ENCODE peak calls at places on chromosomes 3 and 15, in nine cellular contexts. One of them, this sample, is unnamed.

GRCh38 chr3:127373701-127374625 is 86.1 kb upstream of the PRR20G start:
- DNase-seq in stimulated activated CD4-positive, alpha-beta T cell treated with anti-CD3 and anti-CD28 coated beads, Interleukin-15, amount 100 ng/mL, for 1 hour: no peak
- DNase-seq in stimulated activated CD8-positive, alpha-beta memory T cell treated with anti-CD3 and anti-CD28 coated beads, Interleukin-4, amount 100 ng/mL, for 24 hours: no peak
- DNase-seq in HTR-8/SVneo: no peak
- DNase-seq in heart left ventricle: no peak
- DNase-seq in ecto neural progenitor cell: no peak
- DNase-seq in AG10803: no peak
- DNase-seq in EL: peak; percentile 15
- DNase-seq in HuH-7: peak; percentile 38
- DNase-seq in this sample: peak; percentile 21

GRCh38 chr3:52794612-52795099 is at the start of gene ITIH3:
- DNase-seq in stimulated activated CD8-positive, alpha-beta memory T cell treated with anti-CD3 and anti-CD28 coated beads, Interleukin-4, amount 100 ng/mL, for 24 hours: no peak
- DNase-seq in EL: no peak
- DNase-seq in ecto neural progenitor cell: no peak
- DNase-seq in HuH-7: no peak
- DNase-seq in HTR-8/SVneo: no peak
- DNase-seq in heart left ventricle: no peak
- DNase-seq in stimulated activated CD4-positive, alpha-beta T cell treated with anti-CD3 and anti-CD28 coated beads, Interleukin-15, amount 100 ng/mL, for 1 hour: no peak
- DNase-seq in AG10803: no peak
- DNase-seq in this sample: no peak

GRCh38 chr3:139811331-139811730 is 123.7 kb upstream of the CLSTN2 start:
- DNase-seq in AG10803: peak; percentile 19
- DNase-seq in HTR-8/SVneo: no peak
- DNase-seq in ecto neural progenitor cell: no peak
- DNase-seq in stimulated activated CD8-positive, alpha-beta memory T cell treated with anti-CD3 and anti-CD28 coated beads, Interleukin-4, amount 100 ng/mL, for 24 hours: no peak
- DNase-seq in heart left ventricle: no peak
- DNase-seq in EL: no peak
- DNase-seq in stimulated activated CD4-positive, alpha-beta T cell treated with anti-CD3 and anti-CD28 coated beads, Interleukin-15, amount 100 ng/mL, for 1 hour: no peak
- DNase-seq in HuH-7: no peak
- DNase-seq in this sample: no peak

GRCh38 chr3:132735589-132735988 is 13.4 kb upstream of the NPHP3 start:
- DNase-seq in ecto neural progenitor cell: no peak
- DNase-seq in HuH-7: no peak
- DNase-seq in stimulated activated CD4-positive, alpha-beta T cell treated with anti-CD3 and anti-CD28 coated beads, Interleukin-15, amount 100 ng/mL, for 1 hour: no peak
- DNase-seq in stimulated activated CD8-positive, alpha-beta memory T cell treated with anti-CD3 and anti-CD28 coated beads, Interleukin-4, amount 100 ng/mL, for 24 hours: no peak
- DNase-seq in heart left ventricle: no peak
- DNase-seq in AG10803: no peak
- DNase-seq in EL: no peak
- DNase-seq in HTR-8/SVneo: no peak
- DNase-seq in this sample: no peak

GRCh38 chr15:64982472-64982871 is 7.2 kb downstream of the SPG21 start:
- DNase-seq in EL: peak; percentile 13
- DNase-seq in ecto neural progenitor cell: no peak
- DNase-seq in heart left ventricle: no peak
- DNase-seq in stimulated activated CD8-positive, alpha-beta memory T cell treated with anti-CD3 and anti-CD28 coated beads, Interleukin-4, amount 100 ng/mL, for 24 hours: no peak
- DNase-seq in HuH-7: no peak
- DNase-seq in AG10803: peak; percentile 69
- DNase-seq in stimulated activated CD4-positive, alpha-beta T cell treated with anti-CD3 and anti-CD28 coated beads, Interleukin-15, amount 100 ng/mL, for 1 hour: no peak
- DNase-seq in HTR-8/SVneo: no peak
- DNase-seq in this sample: peak; percentile 37

GRCh38 chr15:45157056-45157455 is 27.3 kb downstream of the DUOX1 start:
- DNase-seq in heart left ventricle: no peak
- DNase-seq in HuH-7: no peak
- DNase-seq in ecto neural progenitor cell: no peak
- DNase-seq in EL: peak; percentile 56
- DNase-seq in stimulated activated CD8-positive, alpha-beta memory T cell treated with anti-CD3 and anti-CD28 coated beads, Interleukin-4, amount 100 ng/mL, for 24 hours: no peak
- DNase-seq in stimulated activated CD4-positive, alpha-beta T cell treated with anti-CD3 and anti-CD28 coated beads, Interleukin-15, amount 100 ng/mL, for 1 hour: no peak
- DNase-seq in AG10803: peak; percentile 79
- DNase-seq in HTR-8/SVneo: no peak
- DNase-seq in this sample: no peak

GRCh38 chr3:141441381-141442365 is 45.2 kb upstream of the RASA2 start:
- DNase-seq in AG10803: peak; percentile 67
- DNase-seq in HuH-7: peak; percentile 45
- DNase-seq in heart left ventricle: peak; percentile 35
- DNase-seq in stimulated activated CD4-positive, alpha-beta T cell treated with anti-CD3 and anti-CD28 coated beads, Interleukin-15, amount 100 ng/mL, for 1 hour: peak; percentile 67
- DNase-seq in stimulated activated CD8-positive, alpha-beta memory T cell treated with anti-CD3 and anti-CD28 coated beads, Interleukin-4, amount 100 ng/mL, for 24 hours: peak; percentile 69
- DNase-seq in ecto neural progenitor cell: peak; percentile 75
- DNase-seq in HTR-8/SVneo: peak; percentile 83
- DNase-seq in EL: peak; percentile 75
- DNase-seq in this sample: peak; percentile 74

GRCh38 chr3:38017445-38018295 is 11.8 kb downstream of the PLCD1 start:
- DNase-seq in stimulated activated CD8-positive, alpha-beta memory T cell treated with anti-CD3 and anti-CD28 coated beads, Interleukin-4, amount 100 ng/mL, for 24 hours: no peak
- DNase-seq in HuH-7: no peak
- DNase-seq in ecto neural progenitor cell: no peak
- DNase-seq in heart left ventricle: peak; percentile 11
- DNase-seq in HTR-8/SVneo: no peak
- DNase-seq in EL: no peak
- DNase-seq in stimulated activated CD4-positive, alpha-beta T cell treated with anti-CD3 and anti-CD28 coated beads, Interleukin-15, amount 100 ng/mL, for 1 hour: no peak
- DNase-seq in AG10803: no peak
- DNase-seq in this sample: no peak

GRCh38 chr3:100627491-100627890 is 18.1 kb downstream of the ADGRG7 start:
- DNase-seq in AG10803: no peak
- DNase-seq in HTR-8/SVneo: no peak
- DNase-seq in stimulated activated CD4-positive, alpha-beta T cell treated with anti-CD3 and anti-CD28 coated beads, Interleukin-15, amount 100 ng/mL, for 1 hour: no peak
- DNase-seq in stimulated activated CD8-positive, alpha-beta memory T cell treated with anti-CD3 and anti-CD28 coated beads, Interleukin-4, amount 100 ng/mL, for 24 hours: no peak
- DNase-seq in heart left ventricle: no peak
- DNase-seq in EL: no peak
- DNase-seq in HuH-7: no peak
- DNase-seq in ecto neural progenitor cell: no peak
- DNase-seq in this sample: no peak

GRCh38 chr15:74053941-74054529 is 28.3 kb downstream of the GOLGA6A start:
- DNase-seq in HTR-8/SVneo: peak; percentile 61
- DNase-seq in stimulated activated CD8-positive, alpha-beta memory T cell treated with anti-CD3 and anti-CD28 coated beads, Interleukin-4, amount 100 ng/mL, for 24 hours: peak; percentile 46
- DNase-seq in ecto neural progenitor cell: peak; percentile 86
- DNase-seq in heart left ventricle: peak; percentile 77
- DNase-seq in EL: peak; percentile 65
- DNase-seq in AG10803: peak; percentile 95
- DNase-seq in stimulated activated CD4-positive, alpha-beta T cell treated with anti-CD3 and anti-CD28 coated beads, Interleukin-15, amount 100 ng/mL, for 1 hour: peak; percentile 54
- DNase-seq in HuH-7: peak; percentile 92
- DNase-seq in this sample: peak; percentile 84

GRCh38 chr3:80097674-80098073 is 329.9 kb upstream of the ROBO1 start:
- DNase-seq in heart left ventricle: no peak
- DNase-seq in EL: no peak
- DNase-seq in HuH-7: no peak
- DNase-seq in AG10803: no peak
- DNase-seq in stimulated activated CD8-positive, alpha-beta memory T cell treated with anti-CD3 and anti-CD28 coated beads, Interleukin-4, amount 100 ng/mL, for 24 hours: no peak
- DNase-seq in HTR-8/SVneo: peak; percentile 6
- DNase-seq in stimulated activated CD4-positive, alpha-beta T cell treated with anti-CD3 and anti-CD28 coated beads, Interleukin-15, amount 100 ng/mL, for 1 hour: no peak
- DNase-seq in ecto neural progenitor cell: no peak
- DNase-seq in this sample: peak; percentile 70

GRCh38 chr3:46575577-46576222 is 9.6 kb upstream of the LRRC2 start:
- DNase-seq in HuH-7: no peak
- DNase-seq in heart left ventricle: no peak
- DNase-seq in EL: no peak
- DNase-seq in stimulated activated CD8-positive, alpha-beta memory T cell treated with anti-CD3 and anti-CD28 coated beads, Interleukin-4, amount 100 ng/mL, for 24 hours: no peak
- DNase-seq in AG10803: no peak
- DNase-seq in ecto neural progenitor cell: no peak
- DNase-seq in stimulated activated CD4-positive, alpha-beta T cell treated with anti-CD3 and anti-CD28 coated beads, Interleukin-15, amount 100 ng/mL, for 1 hour: no peak
- DNase-seq in HTR-8/SVneo: no peak
- DNase-seq in this sample: no peak

GRCh38 chr15:101159096-101159935 is 92.5 kb downstream of the CHSY1 start:
- DNase-seq in stimulated activated CD4-positive, alpha-beta T cell treated with anti-CD3 and anti-CD28 coated beads, Interleukin-15, amount 100 ng/mL, for 1 hour: no peak
- DNase-seq in AG10803: no peak
- DNase-seq in stimulated activated CD8-positive, alpha-beta memory T cell treated with anti-CD3 and anti-CD28 coated beads, Interleukin-4, amount 100 ng/mL, for 24 hours: no peak
- DNase-seq in HTR-8/SVneo: no peak
- DNase-seq in HuH-7: no peak
- DNase-seq in EL: no peak
- DNase-seq in ecto neural progenitor cell: no peak
- DNase-seq in heart left ventricle: no peak
- DNase-seq in this sample: peak; percentile 54

GRCh38 chr15:60555291-60555690 is 76.3 kb upstream of the ICE2 start:
- DNase-seq in AG10803: no peak
- DNase-seq in EL: no peak
- DNase-seq in heart left ventricle: no peak
- DNase-seq in stimulated activated CD8-positive, alpha-beta memory T cell treated with anti-CD3 and anti-CD28 coated beads, Interleukin-4, amount 100 ng/mL, for 24 hours: no peak
- DNase-seq in stimulated activated CD4-positive, alpha-beta T cell treated with anti-CD3 and anti-CD28 coated beads, Interleukin-15, amount 100 ng/mL, for 1 hour: no peak
- DNase-seq in ecto neural progenitor cell: no peak
- DNase-seq in HTR-8/SVneo: no peak
- DNase-seq in HuH-7: no peak
- DNase-seq in this sample: no peak

GRCh38 chr3:138113309-138113708 is 2.1 kb downstream of the DZIP1L start:
- DNase-seq in HuH-7: no peak
- DNase-seq in stimulated activated CD4-positive, alpha-beta T cell treated with anti-CD3 and anti-CD28 coated beads, Interleukin-15, amount 100 ng/mL, for 1 hour: no peak
- DNase-seq in stimulated activated CD8-positive, alpha-beta memory T cell treated with anti-CD3 and anti-CD28 coated beads, Interleukin-4, amount 100 ng/mL, for 24 hours: no peak
- DNase-seq in heart left ventricle: no peak
- DNase-seq in ecto neural progenitor cell: no peak
- DNase-seq in HTR-8/SVneo: no peak
- DNase-seq in AG10803: peak; percentile 17
- DNase-seq in EL: no peak
- DNase-seq in this sample: peak; percentile 52

GRCh38 chr3:75978686-75979085 is 193.3 kb upstream of the ZNF717 start:
- DNase-seq in HTR-8/SVneo: no peak
- DNase-seq in stimulated activated CD8-positive, alpha-beta memory T cell treated with anti-CD3 and anti-CD28 coated beads, Interleukin-4, amount 100 ng/mL, for 24 hours: no peak
- DNase-seq in EL: peak; percentile 55
- DNase-seq in ecto neural progenitor cell: no peak
- DNase-seq in AG10803: no peak
- DNase-seq in HuH-7: no peak
- DNase-seq in stimulated activated CD4-positive, alpha-beta T cell treated with anti-CD3 and anti-CD28 coated beads, Interleukin-15, amount 100 ng/mL, for 1 hour: no peak
- DNase-seq in heart left ventricle: no peak
- DNase-seq in this sample: no peak

GRCh38 chr3:185283374-185283935 is 29.6 kb upstream of the EHHADH start:
- DNase-seq in HTR-8/SVneo: no peak
- DNase-seq in stimulated activated CD4-positive, alpha-beta T cell treated with anti-CD3 and anti-CD28 coated beads, Interleukin-15, amount 100 ng/mL, for 1 hour: no peak
- DNase-seq in HuH-7: no peak
- DNase-seq in heart left ventricle: no peak
- DNase-seq in ecto neural progenitor cell: no peak
- DNase-seq in EL: peak; percentile 8
- DNase-seq in stimulated activated CD8-positive, alpha-beta memory T cell treated with anti-CD3 and anti-CD28 coated beads, Interleukin-4, amount 100 ng/mL, for 24 hours: no peak
- DNase-seq in AG10803: no peak
- DNase-seq in this sample: no peak

GRCh38 chr15:71182522-71182921 is 67.3 kb downstream of the THSD4 start:
- DNase-seq in EL: no peak
- DNase-seq in heart left ventricle: no peak
- DNase-seq in ecto neural progenitor cell: no peak
- DNase-seq in stimulated activated CD8-positive, alpha-beta memory T cell treated with anti-CD3 and anti-CD28 coated beads, Interleukin-4, amount 100 ng/mL, for 24 hours: no peak
- DNase-seq in HTR-8/SVneo: no peak
- DNase-seq in AG10803: no peak
- DNase-seq in stimulated activated CD4-positive, alpha-beta T cell treated with anti-CD3 and anti-CD28 coated beads, Interleukin-15, amount 100 ng/mL, for 1 hour: no peak
- DNase-seq in HuH-7: no peak
- DNase-seq in this sample: no peak

GRCh38 chr15:40244961-40245523 is 6.2 kb downstream of the PAK6 start:
- DNase-seq in ecto neural progenitor cell: peak; percentile 43
- DNase-seq in stimulated activated CD8-positive, alpha-beta memory T cell treated with anti-CD3 and anti-CD28 coated beads, Interleukin-4, amount 100 ng/mL, for 24 hours: no peak
- DNase-seq in stimulated activated CD4-positive, alpha-beta T cell treated with anti-CD3 and anti-CD28 coated beads, Interleukin-15, amount 100 ng/mL, for 1 hour: no peak
- DNase-seq in HuH-7: no peak
- DNase-seq in EL: no peak
- DNase-seq in heart left ventricle: no peak
- DNase-seq in HTR-8/SVneo: no peak
- DNase-seq in AG10803: no peak
- DNase-seq in this sample: no peak

GRCh38 chr3:131794766-131795381 is 239.9 kb downstream of the CPNE4 start:
- DNase-seq in HuH-7: peak; percentile 28
- DNase-seq in heart left ventricle: peak; percentile 20
- DNase-seq in AG10803: peak; percentile 65
- DNase-seq in stimulated activated CD4-positive, alpha-beta T cell treated with anti-CD3 and anti-CD28 coated beads, Interleukin-15, amount 100 ng/mL, for 1 hour: no peak
- DNase-seq in HTR-8/SVneo: peak; percentile 4
- DNase-seq in stimulated activated CD8-positive, alpha-beta memory T cell treated with anti-CD3 and anti-CD28 coated beads, Interleukin-4, amount 100 ng/mL, for 24 hours: no peak
- DNase-seq in ecto neural progenitor cell: peak; percentile 50
- DNase-seq in EL: peak; percentile 45
- DNase-seq in this sample: peak; percentile 83

GRCh38 chr15:40511472-40512133 is 40.8 kb downstream of the CHST14 start:
- DNase-seq in AG10803: peak; percentile 35
- DNase-seq in HuH-7: peak; percentile 74
- DNase-seq in stimulated activated CD8-positive, alpha-beta memory T cell treated with anti-CD3 and anti-CD28 coated beads, Interleukin-4, amount 100 ng/mL, for 24 hours: no peak
- DNase-seq in HTR-8/SVneo: no peak
- DNase-seq in EL: peak; percentile 54
- DNase-seq in ecto neural progenitor cell: peak; percentile 75
- DNase-seq in heart left ventricle: peak; percentile 80
- DNase-seq in stimulated activated CD4-positive, alpha-beta T cell treated with anti-CD3 and anti-CD28 coated beads, Interleukin-15, amount 100 ng/mL, for 1 hour: no peak
- DNase-seq in this sample: no peak

GRCh38 chr3:8239095-8239494 is 262.5 kb upstream of the LMCD1 start:
- DNase-seq in AG10803: no peak
- DNase-seq in stimulated activated CD8-positive, alpha-beta memory T cell treated with anti-CD3 and anti-CD28 coated beads, Interleukin-4, amount 100 ng/mL, for 24 hours: no peak
- DNase-seq in HuH-7: no peak
- DNase-seq in ecto neural progenitor cell: no peak
- DNase-seq in HTR-8/SVneo: no peak
- DNase-seq in EL: no peak
- DNase-seq in stimulated activated CD4-positive, alpha-beta T cell treated with anti-CD3 and anti-CD28 coated beads, Interleukin-15, amount 100 ng/mL, for 1 hour: no peak
- DNase-seq in heart left ventricle: no peak
- DNase-seq in this sample: no peak

GRCh38 chr3:141227752-141228151 is 3.9 kb upstream of the PXYLP1 start:
- DNase-seq in HTR-8/SVneo: no peak
- DNase-seq in stimulated activated CD8-positive, alpha-beta memory T cell treated with anti-CD3 and anti-CD28 coated beads, Interleukin-4, amount 100 ng/mL, for 24 hours: no peak
- DNase-seq in HuH-7: no peak
- DNase-seq in AG10803: peak; percentile 70
- DNase-seq in heart left ventricle: no peak
- DNase-seq in EL: peak; percentile 29
- DNase-seq in ecto neural progenitor cell: no peak
- DNase-seq in stimulated activated CD4-positive, alpha-beta T cell treated with anti-CD3 and anti-CD28 coated beads, Interleukin-15, amount 100 ng/mL, for 1 hour: no peak
- DNase-seq in this sample: peak; percentile 77

GRCh38 chr3:72763751-72764440 is 84.3 kb downstream of the SHQ1 start:
- DNase-seq in HTR-8/SVneo: no peak
- DNase-seq in heart left ventricle: no peak
- DNase-seq in HuH-7: no peak
- DNase-seq in stimulated activated CD4-positive, alpha-beta T cell treated with anti-CD3 and anti-CD28 coated beads, Interleukin-15, amount 100 ng/mL, for 1 hour: no peak
- DNase-seq in EL: no peak
- DNase-seq in stimulated activated CD8-positive, alpha-beta memory T cell treated with anti-CD3 and anti-CD28 coated beads, Interleukin-4, amount 100 ng/mL, for 24 hours: no peak
- DNase-seq in ecto neural progenitor cell: no peak
- DNase-seq in AG10803: peak; percentile 42
- DNase-seq in this sample: no peak

GRCh38 chr15:25327671-25328070 is 111.2 kb downstream of the UBE3A start:
- DNase-seq in HTR-8/SVneo: no peak
- DNase-seq in ecto neural progenitor cell: no peak
- DNase-seq in AG10803: no peak
- DNase-seq in EL: no peak
- DNase-seq in HuH-7: no peak
- DNase-seq in heart left ventricle: no peak
- DNase-seq in stimulated activated CD4-positive, alpha-beta T cell treated with anti-CD3 and anti-CD28 coated beads, Interleukin-15, amount 100 ng/mL, for 1 hour: no peak
- DNase-seq in stimulated activated CD8-positive, alpha-beta memory T cell treated with anti-CD3 and anti-CD28 coated beads, Interleukin-4, amount 100 ng/mL, for 24 hours: no peak
- DNase-seq in this sample: no peak

GRCh38 chr15:58431221-58432149 is at the start of gene LIPC:
- DNase-seq in stimulated activated CD8-positive, alpha-beta memory T cell treated with anti-CD3 and anti-CD28 coated beads, Interleukin-4, amount 100 ng/mL, for 24 hours: no peak
- DNase-seq in EL: no peak
- DNase-seq in HuH-7: peak; percentile 48
- DNase-seq in ecto neural progenitor cell: no peak
- DNase-seq in heart left ventricle: no peak
- DNase-seq in HTR-8/SVneo: no peak
- DNase-seq in AG10803: no peak
- DNase-seq in stimulated activated CD4-positive, alpha-beta T cell treated with anti-CD3 and anti-CD28 coated beads, Interleukin-15, amount 100 ng/mL, for 1 hour: no peak
- DNase-seq in this sample: no peak

GRCh38 chr15:90201944-90202375 is 830 bp downstream of the SEMA4B start:
- DNase-seq in EL: peak; percentile 17
- DNase-seq in HTR-8/SVneo: no peak
- DNase-seq in stimulated activated CD8-positive, alpha-beta memory T cell treated with anti-CD3 and anti-CD28 coated beads, Interleukin-4, amount 100 ng/mL, for 24 hours: no peak
- DNase-seq in heart left ventricle: no peak
- DNase-seq in ecto neural progenitor cell: no peak
- DNase-seq in HuH-7: peak; percentile 53
- DNase-seq in AG10803: no peak
- DNase-seq in stimulated activated CD4-positive, alpha-beta T cell treated with anti-CD3 and anti-CD28 coated beads, Interleukin-15, amount 100 ng/mL, for 1 hour: no peak
- DNase-seq in this sample: no peak

GRCh38 chr3:87792532-87793321 is 266.1 kb downstream of the CGGBP1 start:
- DNase-seq in AG10803: peak; percentile 2
- DNase-seq in heart left ventricle: no peak
- DNase-seq in HTR-8/SVneo: no peak
- DNase-seq in EL: no peak
- DNase-seq in HuH-7: peak; percentile 36
- DNase-seq in ecto neural progenitor cell: peak; percentile 83
- DNase-seq in stimulated activated CD8-positive, alpha-beta memory T cell treated with anti-CD3 and anti-CD28 coated beads, Interleukin-4, amount 100 ng/mL, for 24 hours: no peak
- DNase-seq in stimulated activated CD4-positive, alpha-beta T cell treated with anti-CD3 and anti-CD28 coated beads, Interleukin-15, amount 100 ng/mL, for 1 hour: no peak
- DNase-seq in this sample: peak; percentile 81

GRCh38 chr3:154745925-154746324 is 315.9 kb upstream of the GPR149 start:
- DNase-seq in stimulated activated CD8-positive, alpha-beta memory T cell treated with anti-CD3 and anti-CD28 coated beads, Interleukin-4, amount 100 ng/mL, for 24 hours: no peak
- DNase-seq in ecto neural progenitor cell: no peak
- DNase-seq in heart left ventricle: no peak
- DNase-seq in HTR-8/SVneo: no peak
- DNase-seq in stimulated activated CD4-positive, alpha-beta T cell treated with anti-CD3 and anti-CD28 coated beads, Interleukin-15, amount 100 ng/mL, for 1 hour: no peak
- DNase-seq in HuH-7: no peak
- DNase-seq in AG10803: no peak
- DNase-seq in EL: no peak
- DNase-seq in this sample: no peak

GRCh38 chr15:41809121-41809520 is 18.8 kb upstream of the JMJD7 start:
- DNase-seq in HuH-7: no peak
- DNase-seq in HTR-8/SVneo: no peak
- DNase-seq in stimulated activated CD8-positive, alpha-beta memory T cell treated with anti-CD3 and anti-CD28 coated beads, Interleukin-4, amount 100 ng/mL, for 24 hours: no peak
- DNase-seq in heart left ventricle: no peak
- DNase-seq in EL: peak; percentile 58
- DNase-seq in ecto neural progenitor cell: no peak
- DNase-seq in AG10803: no peak
- DNase-seq in stimulated activated CD4-positive, alpha-beta T cell treated with anti-CD3 and anti-CD28 coated beads, Interleukin-15, amount 100 ng/mL, for 1 hour: no peak
- DNase-seq in this sample: no peak

GRCh38 chr15:68252925-68253534 is 23.5 kb upstream of the CLN6 start:
- DNase-seq in stimulated activated CD4-positive, alpha-beta T cell treated with anti-CD3 and anti-CD28 coated beads, Interleukin-15, amount 100 ng/mL, for 1 hour: no peak
- DNase-seq in HuH-7: peak; percentile 78
- DNase-seq in heart left ventricle: no peak
- DNase-seq in ecto neural progenitor cell: no peak
- DNase-seq in stimulated activated CD8-positive, alpha-beta memory T cell treated with anti-CD3 and anti-CD28 coated beads, Interleukin-4, amount 100 ng/mL, for 24 hours: no peak
- DNase-seq in EL: peak; percentile 76
- DNase-seq in HTR-8/SVneo: peak; percentile 77
- DNase-seq in AG10803: peak; percentile 86
- DNase-seq in this sample: peak; percentile 86